ENCODE peak calls at places on chromosomes 13 and 19, in four cellular contexts. K is NCI-H226; Q is tibial artery; R is stimulated activated naive CD8-positive, alpha-beta T cell treated with anti-CD3 and anti-CD28 coated beads, Interleukin-15, Interleukin-2, amounts not matched to agents 100 U/mL and 50 U/mL, for 24 hours. V is an unnamed sample.

GRCh38 chr13:34419025-34419424 is 523.0 kb upstream of the NBEA start:
- DNase-seq in K (no peak), Q (no peak), R (no peak), V (no peak)

GRCh38 chr13:45402641-45403040 is 15.5 kb downstream of the SLC25A30 start:
- DNase-seq in K (no peak), Q (no peak), R (no peak), V (no peak)

GRCh38 chr13:75751350-75751749 is 115.2 kb downstream of the LMO7 start:
- DNase-seq in K (no peak), Q (no peak), R (no peak), V (no peak)

GRCh38 chr19:391199-391557 is 17.8 kb downstream of the C2CD4C start:
- DNase-seq in K (no peak), Q (no peak), R (no peak), V (no peak)

GRCh38 chr19:13062317-13062716 is 40.3 kb downstream of the LYL1 start:
- DNase-seq in K (no peak), Q (no peak), R (no peak), V (no peak)

GRCh38 chr13:67383358-67383757 is 153.2 kb upstream of the PCDH9 start:
- DNase-seq in K (no peak), Q (no peak), R (no peak), V (no peak)

GRCh38 chr13:46614582-46614981 is 61.6 kb downstream of the LRCH1 start:
- DNase-seq in K (no peak), Q (no peak), R (no peak), V (no peak)

GRCh38 chr19:11420894-11421606 is 1.9 kb upstream of the RGL3 start:
- DNase-seq in K (no peak), Q (no peak), R (peak), V (no peak)

GRCh38 chr13:48132961-48133360 is 38.1 kb upstream of the MED4 start:
- DNase-seq in K (no peak), Q (no peak), R (no peak), V (no peak)

GRCh38 chr19:39915101-39915847 is 19.2 kb downstream of the FCGBP start:
- DNase-seq in K (no peak), Q (peak), R (no peak), V (no peak)

GRCh38 chr19:1250374-1251232 is 2.2 kb downstream of the MIDN start:
- DNase-seq in K (peak), Q (no peak), R (peak), V (peak)

V was measured in activated T-cell treated with anti-CD3 and anti-CD28 coated beads, Interleukin-2, amount 50 U/mL, for 48 hours.